ENCODE peak calls at places on chromosomes 5 and 9, in ten cellular contexts. One of them, this sample, is unnamed.

GRCh38 chr5:151086905-151087360 is 6.1 kb upstream of the TNIP1 start:
- DNase-seq in aorta: peak
- DNase-seq in G401: no peak
- DNase-seq in activated T-helper 1 cell treated with anti-CD3 and anti-CD28 coated beads, Interleukin-2, amount 50 U/mL, for 16 hours: peak
- DNase-seq in AG08396: no peak
- DNase-seq in erythroblast: no peak
- DNase-seq in transverse colon: peak
- DNase-seq in left ventricle myocardium superior: no peak
- DNase-seq in posterior cingulate gyrus: no peak
- DNase-seq in HFF-Myc: no peak
- DNase-seq in this sample: peak

GRCh38 chr9:131398204-131398603 is 4.3 kb downstream of the PRRC2B start:
- DNase-seq in aorta: no peak
- DNase-seq in G401: peak
- DNase-seq in activated T-helper 1 cell treated with anti-CD3 and anti-CD28 coated beads, Interleukin-2, amount 50 U/mL, for 16 hours: peak
- DNase-seq in AG08396: no peak
- DNase-seq in erythroblast: no peak
- DNase-seq in transverse colon: peak
- DNase-seq in left ventricle myocardium superior: no peak
- DNase-seq in posterior cingulate gyrus: no peak
- DNase-seq in HFF-Myc: no peak
- DNase-seq in this sample: no peak

GRCh38 chr5:115377468-115378217 is 81.2 kb upstream of the CCDC112 start:
- DNase-seq in aorta: no peak
- DNase-seq in G401: peak
- DNase-seq in activated T-helper 1 cell treated with anti-CD3 and anti-CD28 coated beads, Interleukin-2, amount 50 U/mL, for 16 hours: no peak
- DNase-seq in AG08396: peak
- DNase-seq in erythroblast: no peak
- DNase-seq in transverse colon: no peak
- DNase-seq in left ventricle myocardium superior: no peak
- DNase-seq in posterior cingulate gyrus: no peak
- DNase-seq in HFF-Myc: peak
- DNase-seq in this sample: no peak

GRCh38 chr5:132239776-132240175 is 12.1 kb upstream of the P4HA2 start:
- DNase-seq in aorta: no peak
- DNase-seq in G401: no peak
- DNase-seq in activated T-helper 1 cell treated with anti-CD3 and anti-CD28 coated beads, Interleukin-2, amount 50 U/mL, for 16 hours: no peak
- DNase-seq in AG08396: no peak
- DNase-seq in erythroblast: no peak
- DNase-seq in transverse colon: peak
- DNase-seq in left ventricle myocardium superior: no peak
- DNase-seq in posterior cingulate gyrus: no peak
- DNase-seq in HFF-Myc: no peak
- DNase-seq in this sample: no peak

GRCh38 chr9:133711428-133712220 is 26.5 kb downstream of the SARDH start:
- DNase-seq in aorta: peak
- DNase-seq in G401: no peak
- DNase-seq in activated T-helper 1 cell treated with anti-CD3 and anti-CD28 coated beads, Interleukin-2, amount 50 U/mL, for 16 hours: no peak
- DNase-seq in AG08396: no peak
- DNase-seq in erythroblast: no peak
- DNase-seq in transverse colon: no peak
- DNase-seq in left ventricle myocardium superior: peak
- DNase-seq in posterior cingulate gyrus: no peak
- DNase-seq in HFF-Myc: no peak
- DNase-seq in this sample: peak

GRCh38 chr5:138662599-138662998 is 87.4 kb upstream of the HSPA9 start:
- DNase-seq in aorta: no peak
- DNase-seq in G401: no peak
- DNase-seq in activated T-helper 1 cell treated with anti-CD3 and anti-CD28 coated beads, Interleukin-2, amount 50 U/mL, for 16 hours: no peak
- DNase-seq in AG08396: no peak
- DNase-seq in erythroblast: no peak
- DNase-seq in transverse colon: no peak
- DNase-seq in left ventricle myocardium superior: no peak
- DNase-seq in posterior cingulate gyrus: no peak
- DNase-seq in HFF-Myc: no peak
- DNase-seq in this sample: no peak

GRCh38 chr9:6590772-6591384 is 54.7 kb downstream of the GLDC start:
- DNase-seq in aorta: no peak
- DNase-seq in G401: no peak
- DNase-seq in activated T-helper 1 cell treated with anti-CD3 and anti-CD28 coated beads, Interleukin-2, amount 50 U/mL, for 16 hours: no peak
- DNase-seq in AG08396: no peak
- DNase-seq in erythroblast: no peak
- DNase-seq in transverse colon: no peak
- DNase-seq in left ventricle myocardium superior: no peak
- DNase-seq in posterior cingulate gyrus: no peak
- DNase-seq in HFF-Myc: no peak
- DNase-seq in this sample: no peak

GRCh38 chr5:16759147-16759800 is 142.5 kb upstream of the RETREG1 start:
- DNase-seq in aorta: no peak
- DNase-seq in G401: no peak
- DNase-seq in activated T-helper 1 cell treated with anti-CD3 and anti-CD28 coated beads, Interleukin-2, amount 50 U/mL, for 16 hours: no peak
- DNase-seq in AG08396: no peak
- DNase-seq in erythroblast: no peak
- DNase-seq in transverse colon: no peak
- DNase-seq in left ventricle myocardium superior: no peak
- DNase-seq in posterior cingulate gyrus: no peak
- DNase-seq in HFF-Myc: no peak
- DNase-seq in this sample: no peak

This sample was measured in SJCRH30.